ENCODE peak calls at places on chromosomes 6 and 20, in five cellular contexts. J, L, B, O and Y are unnamed samples.

GRCh38 chr6:5961836-5962235 is 44.9 kb downstream of the NRN1 start:
- DNase-seq in J (no peak), L (no peak), B (no peak), O (no peak), Y (no peak)

GRCh38 chr6:147200711-147201110 is 3.5 kb upstream of the STXBP5 start:
- DNase-seq in J (no peak), L (no peak), B (no peak), O (no peak), Y (no peak)

GRCh38 chr20:48387675-48388074 is 440.1 kb downstream of the PREX1 start:
- DNase-seq in J (no peak), L (no peak), B (no peak), O (no peak), Y (no peak)

GRCh38 chr6:13624871-13625288 is 9.7 kb downstream of the NOL7 start:
- DNase-seq in J (no peak), L (no peak), B (peak; percentile 44), O (no peak), Y (no peak)

GRCh38 chr6:118965354-118965753 is 30.4 kb upstream of the MCM9 start:
- DNase-seq in J (no peak), L (no peak), B (no peak), O (no peak), Y (no peak)

GRCh38 chr6:133041020-133041419 is 200.1 kb upstream of the EYA4 start:
- DNase-seq in J (no peak), L (no peak), B (no peak), O (no peak), Y (no peak)

GRCh38 chr20:50343125-50343489 is 152.5 kb downstream of the CEBPB start:
- DNase-seq in J (no peak), L (no peak), B (no peak), O (no peak), Y (no peak)

GRCh38 chr6:16985484-16986284 is 116.2 kb upstream of the STMND1 start:
- DNase-seq in J (no peak), L (no peak), B (peak; percentile 88), O (no peak), Y (no peak)

GRCh38 chr6:72466971-72467566 is 154.8 kb upstream of the KCNQ5 start:
- DNase-seq in J (no peak), L (no peak), B (no peak), O (no peak), Y (no peak)

GRCh38 chr6:150588862-150589499 is 10.7 kb upstream of the PLEKHG1 start:
- DNase-seq in J (no peak), L (no peak), B (no peak), O (no peak), Y (no peak)

GRCh38 chr6:127118505-127119360 is at the start of gene RSPO3:
- DNase-seq in J (peak; percentile 34), L (peak; percentile 32), B (peak; percentile 18), O (no peak), Y (peak; percentile 28)

GRCh38 chr6:143619844-143620243 is 57.9 kb upstream of the PHACTR2 start:
- DNase-seq in J (no peak), L (no peak), B (no peak), O (no peak), Y (no peak)

GRCh38 chr20:32635764-32636163 is 38.0 kb downstream of the C20orf203 start:
- DNase-seq in J (no peak), L (no peak), B (peak; percentile 19), O (no peak), Y (no peak)
- H3K4me3 ChIP-seq in J (no peak overlapping the region), L (no peak overlapping the region), B (no peak overlapping the region), O (no peak overlapping the region), Y (no peak overlapping the region)

GRCh38 chr6:165852676-165853075 is 189.6 kb upstream of the PDE10A start:
- DNase-seq in J (no peak), L (no peak), B (no peak), O (no peak), Y (no peak)

GRCh38 chr6:165854863-165855593 is 192.0 kb upstream of the PDE10A start:
- DNase-seq in J (no peak), L (no peak), B (no peak), O (no peak), Y (no peak)

GRCh38 chr6:165850434-165851019 is 187.5 kb upstream of the PDE10A start:
- DNase-seq in J (peak; percentile 81), L (peak; percentile 60), B (peak; percentile 57), O (peak; percentile 71), Y (peak; percentile 17)

GRCh38 chr6:165855856-165856255 is 192.8 kb upstream of the PDE10A start:
- DNase-seq in J (no peak), L (no peak), B (no peak), O (no peak), Y (no peak)

DNA sequence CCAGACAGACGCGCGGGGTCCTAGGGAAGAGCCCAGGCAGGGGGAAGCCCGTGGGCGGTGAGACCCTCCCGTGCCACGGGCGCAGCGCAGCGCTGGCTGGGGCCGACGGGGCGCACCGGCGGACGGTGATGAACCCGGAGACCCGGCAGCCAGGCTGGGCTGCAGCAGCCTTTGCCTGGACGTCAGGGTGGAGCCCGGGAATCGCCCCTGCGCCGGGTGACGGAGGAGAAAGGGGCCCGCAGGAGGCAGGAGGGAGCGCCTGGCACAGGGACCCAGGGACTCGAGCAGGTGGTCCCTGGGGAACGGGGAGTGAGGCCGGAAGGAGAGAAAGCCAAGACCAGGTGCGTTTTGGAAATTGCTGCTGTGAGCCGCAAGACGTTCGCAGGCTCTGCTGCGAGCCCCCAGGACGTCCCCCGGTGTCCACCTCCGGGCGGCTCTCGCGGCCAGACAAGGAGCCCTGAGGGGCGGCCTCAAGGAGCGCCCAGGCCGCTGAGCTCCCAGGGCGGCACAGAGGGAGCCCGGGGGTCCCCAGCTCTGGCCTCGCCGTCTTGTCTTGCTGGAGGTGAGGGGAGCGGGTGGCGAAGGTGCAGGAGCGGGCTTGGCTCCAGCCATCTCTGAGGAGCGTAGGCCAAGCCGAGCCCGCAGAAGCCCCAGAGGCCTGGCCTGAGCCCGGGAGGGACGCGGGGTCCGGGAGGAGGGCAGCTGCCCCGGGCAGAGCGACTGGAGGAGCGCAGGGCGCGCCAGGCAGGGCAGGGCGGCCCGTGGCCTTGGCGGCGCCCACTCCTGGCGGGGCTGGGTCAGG is 191.2 kb upstream of the PDE10A start:
- DNase-seq in J (no peak), L (no peak), B (no peak), O (no peak), Y (no peak)
- H3K4me3 ChIP-seq in J (no peak overlapping the region), L (no peak overlapping the region), B (no peak overlapping the region), O (no peak overlapping the region), Y (no peak overlapping the region)

GRCh38 chr6:138162947-138163569 is 1.3 kb downstream of the ARFGEF3 start:
- DNase-seq in J (no peak), L (no peak), B (no peak), O (no peak), Y (peak; percentile 8)
- H3K4me3 ChIP-seq in J (no peak overlapping the region), L (no peak overlapping the region), B (no peak overlapping the region), O (peak overlapping the region; percentile 64), Y (peak overlapping the region; percentile 62)

GRCh38 chr20:31473331-31474096 is 1.4 kb downstream of the DEFB124 start:
- DNase-seq in J (no peak), L (no peak), B (no peak), O (no peak), Y (no peak)

GRCh38 chr20:31476313-31476623 is 1.2 kb downstream of the REM1 start:
- DNase-seq in J (no peak), L (no peak), B (no peak), O (no peak), Y (no peak)

GRCh38 chr20:31475472-31476312 is 604 bp downstream of the REM1 start:
- DNase-seq in J (no peak), L (no peak), B (no peak), O (no peak), Y (no peak)

GRCh38 chr20:31474097-31474436 is 860 bp downstream of the DEFB124 start:
- DNase-seq in J (no peak), L (no peak), B (no peak), O (no peak), Y (no peak)

DNA sequence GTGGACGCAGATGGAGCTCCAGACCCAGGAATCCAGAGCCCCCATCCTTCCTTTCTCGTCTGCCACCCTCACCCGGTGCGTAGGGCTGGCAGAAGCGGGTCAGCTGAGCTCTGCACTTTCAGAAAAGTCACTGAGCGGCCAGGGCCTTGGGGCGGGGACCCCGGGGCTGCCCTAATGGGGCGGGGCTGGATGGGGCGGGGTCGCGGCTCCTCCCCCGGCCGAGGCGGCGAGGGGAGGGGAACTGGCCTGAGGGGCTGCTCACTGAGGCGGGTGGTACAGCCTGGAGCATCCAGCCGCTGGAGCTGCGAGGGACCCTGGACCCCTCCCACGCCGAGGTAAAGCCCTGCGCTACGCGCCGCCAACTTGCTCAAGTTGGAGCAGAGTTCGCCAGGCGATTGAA is at the start of the genes DEFB124 and REM1:
- DNase-seq in J (no peak), L (no peak), B (no peak), O (no peak), Y (no peak)
- H3K4me3 ChIP-seq in J (peak within 1 kb of the TSS; percentile 39), L (no peak within 1 kb of the TSS), B (no peak within 1 kb of the TSS), O (no peak within 1 kb of the TSS), Y (no peak within 1 kb of the TSS)

GRCh38 chr20:856361-856775 is 22.9 kb downstream of the FAM110A start:
- DNase-seq in J (no peak), L (peak; percentile 39), B (peak; percentile 54), O (no peak), Y (peak; percentile 95)
- H3K4me3 ChIP-seq in J (no peak overlapping the region), L (peak overlapping the region; percentile 6), B (no peak overlapping the region), O (no peak overlapping the region), Y (peak overlapping the region; percentile 43)

GRCh38 chr6:44002071-44002590 is 125.1 kb downstream of the MRPL14 start:
- DNase-seq in J (no peak), L (no peak), B (no peak), O (no peak), Y (peak; percentile 69)
- H3K4me3 ChIP-seq in J (peak overlapping the region; percentile 24), L (peak overlapping the region; percentile 44), B (peak overlapping the region; percentile 36), O (no peak overlapping the region), Y (peak overlapping the region; percentile 68)

GRCh38 chr6:158870418-158870957 is 51.3 kb upstream of the EZR start:
- DNase-seq in J (no peak), L (no peak), B (no peak), O (no peak), Y (no peak)
- H3K4me3 ChIP-seq in J (no peak overlapping the region), L (peak overlapping the region; percentile 71), B (no peak overlapping the region), O (no peak overlapping the region), Y (peak overlapping the region; percentile 52)

DNA sequence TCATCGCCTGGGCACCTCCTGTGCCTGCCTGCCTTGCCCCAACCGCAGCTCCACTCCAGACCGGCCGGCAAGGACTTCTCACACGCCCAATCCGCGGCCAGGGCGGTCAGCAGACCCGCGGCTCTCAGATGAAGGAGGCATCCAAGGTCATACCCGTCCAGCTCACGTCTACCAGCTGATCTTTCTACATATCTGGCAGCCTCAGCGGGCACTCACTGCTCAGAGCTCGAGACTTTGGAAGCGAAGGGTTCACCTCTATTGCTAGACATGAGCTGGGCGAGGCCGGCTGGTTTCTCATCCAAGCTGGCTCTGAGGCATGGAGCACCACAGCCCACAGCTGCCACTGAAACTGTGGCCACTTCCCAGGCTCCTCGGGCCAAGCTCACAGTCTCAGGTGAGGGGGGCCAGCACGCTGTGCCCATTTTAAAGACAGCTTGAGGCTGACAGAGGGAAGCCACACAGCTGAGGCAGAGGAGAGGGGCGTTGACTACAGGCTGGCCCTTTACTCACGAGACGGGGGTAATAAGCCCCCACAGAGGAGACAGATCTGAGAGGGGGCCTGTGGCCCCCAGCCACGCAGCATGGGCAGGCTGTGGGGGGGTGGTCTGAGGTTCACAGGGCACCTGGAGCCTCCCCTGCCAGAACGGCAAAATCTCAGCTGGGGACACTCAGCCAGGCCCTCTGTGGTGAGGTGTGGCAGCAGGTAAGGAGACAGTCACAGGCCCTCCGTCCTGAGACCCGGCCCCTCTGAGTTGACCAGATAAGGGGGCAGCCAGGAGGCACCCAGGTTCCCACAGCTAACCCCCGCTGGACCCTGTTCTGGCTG is 2.0 kb downstream of the LAMA5 start:
- DNase-seq in J (no peak), L (no peak), B (no peak), O (peak; percentile 70), Y (no peak)
- H3K4me3 ChIP-seq in J (no peak overlapping the region), L (no peak overlapping the region), B (no peak overlapping the region), O (peak overlapping the region; percentile 17), Y (peak overlapping the region; percentile 78)